ENCODE peak calls at places on chromosomes 5 and 9, in seven cellular contexts. I is activated CD8-positive, alpha-beta memory T cell treated with anti-CD3 and anti-CD28 coated beads, Interleukin-2, amount 50 U/mL, for 48 hours; D is activated naive CD4-positive, alpha-beta T cell; L is GM19239; G is lower leg skin; N is vagina; Z is RWPE1. B is an unnamed sample.
A peak's percentile ranks its signal among the peaks of the same experiment; 100 is the strongest.

GRCh38 chr9:110788871-110789270 is 120.3 kb downstream of the MUSK start:
- DNase-seq in N (no peak), L (no peak), Z (no peak), D (no peak), G (no peak), I (no peak), B (no peak)

GRCh38 chr5:131226899-131227298 is 37.0 kb upstream of the CDC42SE2 start:
- DNase-seq in L (no peak), I (no peak), G (no peak), Z (no peak), D (no peak), N (no peak), B (no peak)

GRCh38 chr9:4386819-4387218 is 87.0 kb upstream of the GLIS3 start:
- DNase-seq in N (no peak), I (no peak), Z (no peak), D (no peak), G (no peak), L (no peak), B (no peak)

GRCh38 chr5:168916266-168916665 is 337.1 kb upstream of the PANK3 start:
- DNase-seq in Z (no peak), D (no peak), L (no peak), N (no peak), G (no peak), I (no peak), B (no peak)

GRCh38 chr5:140116716-140117115 is 2.8 kb downstream of the PURA start:
- DNase-seq in L (no peak), Z (peak; percentile 42), N (no peak), D (no peak), I (no peak), G (no peak), B (no peak)

GRCh38 chr9:128846680-128847030 is 17.1 kb upstream of the SPOUT1 start:
- DNase-seq in D (no peak), N (no peak), G (no peak), I (no peak), Z (no peak), L (no peak), B (no peak)

GRCh38 chr9:27771803-27772545 is 198.7 kb upstream of the C9orf72 start:
- DNase-seq in D (no peak), L (no peak), I (no peak), N (no peak), G (no peak), Z (peak; percentile 27), B (no peak)

GRCh38 chr5:155128786-155129512 is 115.4 kb downstream of the KIF4B start:
- DNase-seq in D (no peak), G (peak; percentile 16), N (no peak), I (no peak), L (no peak), Z (peak; percentile 50), B (no peak)

GRCh38 chr9:103755441-103755840 is 338.7 kb upstream of the SMC2 start:
- DNase-seq in L (no peak), I (no peak), Z (no peak), D (no peak), G (no peak), N (no peak), B (no peak)

GRCh38 chr9:87109182-87109581 is 161.9 kb upstream of the GAS1 start:
- DNase-seq in N (no peak), L (no peak), D (no peak), Z (no peak), I (no peak), G (no peak), B (no peak)

GRCh38 chr9:89919171-89919681 is 314.4 kb downstream of the GADD45G start:
- DNase-seq in G (no peak), Z (no peak), L (no peak), D (no peak), I (peak; percentile 60), N (peak; percentile 52), B (peak; percentile 10)